ENCODE peak calls at places on chromosomes 13 and 19, in ten cellular contexts. One of them, this sample, is unnamed.

GRCh38 chr19:51439021-51439465 is 19.2 kb downstream of the SIGLEC8 start:
- DNase-seq in AG04450: no peak
- DNase-seq in breast epithelium: no peak
- DNase-seq in A549: no peak
- DNase-seq in body of pancreas: peak
- DNase-seq in K562: peak
- DNase-seq in A673: peak
- DNase-seq in psoas muscle: no peak
- DNase-seq in uterus: no peak
- DNase-seq in cardiac muscle cell: peak
- DNase-seq in this sample: no peak

GRCh38 chr19:52786078-52786463 is 520 bp downstream of the ZNF600 start:
- DNase-seq in psoas muscle: no peak
- DNase-seq in A673: no peak
- DNase-seq in uterus: peak
- DNase-seq in K562: peak
- DNase-seq in body of pancreas: peak
- DNase-seq in breast epithelium: no peak
- DNase-seq in cardiac muscle cell: no peak
- DNase-seq in A549: no peak
- DNase-seq in AG04450: no peak
- DNase-seq in this sample: no peak

GRCh38 chr19:10701955-10702307 is 692 bp downstream of the QTRT1 start:
- DNase-seq in cardiac muscle cell: no peak
- DNase-seq in breast epithelium: no peak
- DNase-seq in psoas muscle: no peak
- DNase-seq in K562: peak
- DNase-seq in uterus: no peak
- DNase-seq in AG04450: no peak
- DNase-seq in A549: no peak
- DNase-seq in A673: peak
- DNase-seq in body of pancreas: no peak
- DNase-seq in this sample: no peak

GRCh38 chr13:43426355-43426754 is 360.4 kb downstream of the ENOX1 start:
- DNase-seq in breast epithelium: no peak
- DNase-seq in body of pancreas: no peak
- DNase-seq in K562: no peak
- DNase-seq in AG04450: no peak
- DNase-seq in cardiac muscle cell: no peak
- DNase-seq in A549: no peak
- DNase-seq in uterus: no peak
- DNase-seq in psoas muscle: no peak
- DNase-seq in A673: no peak
- DNase-seq in this sample: no peak

GRCh38 chr13:20239748-20240147 is 7.6 kb upstream of the GJB6 start:
- DNase-seq in AG04450: no peak
- DNase-seq in psoas muscle: no peak
- DNase-seq in breast epithelium: no peak
- DNase-seq in cardiac muscle cell: no peak
- DNase-seq in uterus: no peak
- DNase-seq in A549: no peak
- DNase-seq in K562: no peak
- DNase-seq in body of pancreas: no peak
- DNase-seq in A673: no peak
- DNase-seq in this sample: no peak

GRCh38 chr19:52351512-52351911 is 15.5 kb downstream of the ZNF610 start:
- DNase-seq in cardiac muscle cell: no peak
- DNase-seq in AG04450: no peak
- DNase-seq in A549: no peak
- DNase-seq in uterus: no peak
- DNase-seq in breast epithelium: no peak
- DNase-seq in A673: no peak
- DNase-seq in body of pancreas: no peak
- DNase-seq in psoas muscle: no peak
- DNase-seq in K562: peak
- DNase-seq in this sample: no peak

GRCh38 chr13:45773236-45773635 is 71.1 kb downstream of the CBY2 start:
- DNase-seq in cardiac muscle cell: no peak
- DNase-seq in A673: no peak
- DNase-seq in body of pancreas: no peak
- DNase-seq in AG04450: peak
- DNase-seq in A549: no peak
- DNase-seq in uterus: no peak
- DNase-seq in K562: no peak
- DNase-seq in psoas muscle: no peak
- DNase-seq in breast epithelium: no peak
- DNase-seq in this sample: no peak

GRCh38 chr13:26785845-26786630 is 25.5 kb upstream of the GPR12 start:
- DNase-seq in K562: no peak
- DNase-seq in A673: peak
- DNase-seq in AG04450: no peak
- DNase-seq in cardiac muscle cell: peak
- DNase-seq in uterus: no peak
- DNase-seq in body of pancreas: peak
- DNase-seq in psoas muscle: peak
- DNase-seq in breast epithelium: no peak
- DNase-seq in A549: no peak
- DNase-seq in this sample: no peak

GRCh38 chr13:85366759-85367417 is 432.3 kb downstream of the SLITRK6 start:
- DNase-seq in uterus: no peak
- DNase-seq in body of pancreas: no peak
- DNase-seq in psoas muscle: no peak
- DNase-seq in A673: no peak
- DNase-seq in K562: no peak
- DNase-seq in breast epithelium: no peak
- DNase-seq in cardiac muscle cell: peak
- DNase-seq in AG04450: no peak
- DNase-seq in A549: no peak
- DNase-seq in this sample: peak

GRCh38 chr13:101416181-101417042 is at the start of gene NALCN:
- DNase-seq in A673: peak
- DNase-seq in cardiac muscle cell: peak
- DNase-seq in AG04450: no peak
- DNase-seq in K562: no peak
- DNase-seq in uterus: no peak
- DNase-seq in breast epithelium: no peak
- DNase-seq in A549: peak
- DNase-seq in body of pancreas: peak
- DNase-seq in psoas muscle: peak
- DNase-seq in this sample: no peak

GRCh38 chr13:100363874-100364273 is 224.7 kb downstream of the GGACT start:
- DNase-seq in K562: no peak
- DNase-seq in A549: peak
- DNase-seq in body of pancreas: no peak
- DNase-seq in cardiac muscle cell: peak
- DNase-seq in AG04450: peak
- DNase-seq in A673: no peak
- DNase-seq in breast epithelium: no peak
- DNase-seq in psoas muscle: no peak
- DNase-seq in uterus: no peak
- DNase-seq in this sample: peak

GRCh38 chr13:99085139-99085845 is 107.4 kb upstream of the DOCK9 start:
- DNase-seq in AG04450: no peak
- DNase-seq in A673: no peak
- DNase-seq in body of pancreas: peak
- DNase-seq in uterus: no peak
- DNase-seq in psoas muscle: no peak
- DNase-seq in A549: no peak
- DNase-seq in K562: peak
- DNase-seq in breast epithelium: no peak
- DNase-seq in cardiac muscle cell: no peak
- DNase-seq in this sample: no peak

GRCh38 chr19:49056101-49056901 is 1.2 kb downstream of the CGB7 start:
- DNase-seq in A673: peak
- DNase-seq in K562: peak
- DNase-seq in uterus: peak
- DNase-seq in breast epithelium: no peak
- DNase-seq in AG04450: no peak
- DNase-seq in psoas muscle: peak
- DNase-seq in body of pancreas: peak
- DNase-seq in A549: peak
- DNase-seq in cardiac muscle cell: peak
- DNase-seq in this sample: peak
- H3K27ac ChIP-seq in A673: no peak
- H3K27ac ChIP-seq in K562: no peak
- H3K27ac ChIP-seq in uterus: no peak
- H3K27ac ChIP-seq in breast epithelium: no peak
- H3K27ac ChIP-seq in AG04450: no peak
- H3K27ac ChIP-seq in psoas muscle: peak
- H3K27ac ChIP-seq in body of pancreas: no peak
- H3K27ac ChIP-seq in A549: peak
- H3K27ac ChIP-seq in cardiac muscle cell: no peak
- H3K27ac ChIP-seq in this sample: no peak

DNA sequence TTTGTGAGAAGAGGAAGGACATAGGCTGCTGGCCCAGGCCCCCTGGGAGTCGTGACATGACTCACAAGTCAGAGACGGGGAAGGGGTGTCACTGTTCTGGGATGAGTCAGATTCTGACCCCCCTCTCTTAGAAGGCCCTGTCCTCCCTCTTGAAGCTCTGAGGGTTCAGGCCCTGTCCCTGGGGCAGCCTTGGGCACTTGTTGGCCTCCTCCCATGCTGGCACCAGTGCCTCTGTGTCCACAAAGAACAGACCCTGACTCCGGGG is 2.7 kb upstream of the CEACAM7 start:
- DNase-seq in uterus: no peak
- DNase-seq in psoas muscle: no peak
- DNase-seq in A549: no peak
- DNase-seq in breast epithelium: no peak
- DNase-seq in A673: peak
- DNase-seq in body of pancreas: no peak
- DNase-seq in cardiac muscle cell: no peak
- DNase-seq in K562: no peak
- DNase-seq in AG04450: no peak
- DNase-seq in this sample: no peak
- H3K4me3 ChIP-seq in uterus: no peak
- H3K4me3 ChIP-seq in psoas muscle: no peak
- H3K4me3 ChIP-seq in A549: no peak
- H3K4me3 ChIP-seq in breast epithelium: no peak
- H3K4me3 ChIP-seq in A673: no peak
- H3K4me3 ChIP-seq in body of pancreas: no peak
- H3K4me3 ChIP-seq in cardiac muscle cell: no peak
- H3K4me3 ChIP-seq in K562: no peak
- H3K4me3 ChIP-seq in AG04450: no peak
- H3K4me3 ChIP-seq in this sample: no peak

GRCh38 chr13:38637576-38637975 is 49.3 kb upstream of the FREM2 start:
- DNase-seq in K562: no peak
- DNase-seq in body of pancreas: no peak
- DNase-seq in cardiac muscle cell: no peak
- DNase-seq in AG04450: no peak
- DNase-seq in uterus: no peak
- DNase-seq in A549: no peak
- DNase-seq in A673: no peak
- DNase-seq in psoas muscle: no peak
- DNase-seq in breast epithelium: no peak
- DNase-seq in this sample: no peak

GRCh38 chr13:38636756-38637155 is 50.1 kb upstream of the FREM2 start:
- DNase-seq in AG04450: no peak
- DNase-seq in body of pancreas: peak
- DNase-seq in uterus: no peak
- DNase-seq in A673: no peak
- DNase-seq in A549: no peak
- DNase-seq in psoas muscle: no peak
- DNase-seq in K562: no peak
- DNase-seq in breast epithelium: no peak
- DNase-seq in cardiac muscle cell: no peak
- DNase-seq in this sample: no peak

GRCh38 chr13:38636106-38636505 is 50.8 kb upstream of the FREM2 start:
- DNase-seq in psoas muscle: no peak
- DNase-seq in body of pancreas: peak
- DNase-seq in breast epithelium: no peak
- DNase-seq in A549: no peak
- DNase-seq in cardiac muscle cell: no peak
- DNase-seq in uterus: no peak
- DNase-seq in K562: no peak
- DNase-seq in A673: no peak
- DNase-seq in AG04450: no peak
- DNase-seq in this sample: no peak

DNA sequence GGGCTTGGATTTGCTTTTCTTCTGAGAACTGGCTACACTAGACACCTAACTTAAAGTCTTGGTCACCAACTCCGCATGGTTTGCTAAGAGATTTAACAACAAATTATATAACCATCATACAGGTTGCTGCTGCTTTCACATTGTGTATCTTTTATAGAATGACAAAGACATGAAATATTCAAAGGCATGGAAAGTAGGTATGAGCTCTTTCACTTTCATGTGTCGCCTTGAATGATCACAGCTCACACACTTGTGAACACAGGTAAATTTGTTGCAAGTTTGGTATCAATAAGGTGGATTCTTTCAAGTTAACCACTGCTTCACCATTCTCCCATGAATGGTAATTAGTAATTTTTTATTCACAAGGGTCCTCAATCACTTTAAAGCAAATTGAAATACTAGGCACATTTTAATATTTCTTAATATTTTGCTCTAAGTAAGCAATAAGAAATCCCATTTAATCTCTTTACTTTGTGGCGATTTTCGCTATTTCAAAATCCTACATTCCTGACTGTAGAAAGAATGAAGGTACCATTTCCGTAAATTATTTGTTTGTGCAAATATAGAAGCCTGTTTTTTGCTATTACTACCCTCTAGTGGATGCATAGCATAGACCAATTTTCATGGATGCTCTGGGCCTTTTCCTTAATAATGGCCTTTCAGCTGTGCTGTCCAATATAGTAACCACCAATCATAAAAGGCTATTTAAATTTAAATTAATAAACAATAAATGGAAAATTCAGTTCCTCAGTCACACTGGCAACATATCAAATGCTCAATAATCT is 45.5 kb upstream of the FREM2 start:
- DNase-seq in psoas muscle: no peak
- DNase-seq in breast epithelium: no peak
- DNase-seq in cardiac muscle cell: peak
- DNase-seq in uterus: no peak
- DNase-seq in AG04450: no peak
- DNase-seq in body of pancreas: no peak
- DNase-seq in K562: no peak
- DNase-seq in A673: peak
- DNase-seq in A549: no peak
- DNase-seq in this sample: no peak
- TF ChIP-seq CTCF in psoas muscle: no peak
- TF ChIP-seq CTCF in breast epithelium: no peak
- TF ChIP-seq CTCF in cardiac muscle cell: peak
- TF ChIP-seq CTCF in uterus: no peak
- TF ChIP-seq CTCF in AG04450: peak
- TF ChIP-seq CTCF in body of pancreas: peak
- TF ChIP-seq CTCF in K562: peak
- TF ChIP-seq CTCF in A673: peak
- TF ChIP-seq CTCF in A549: no peak
- TF ChIP-seq CTCF in this sample: peak

DNA sequence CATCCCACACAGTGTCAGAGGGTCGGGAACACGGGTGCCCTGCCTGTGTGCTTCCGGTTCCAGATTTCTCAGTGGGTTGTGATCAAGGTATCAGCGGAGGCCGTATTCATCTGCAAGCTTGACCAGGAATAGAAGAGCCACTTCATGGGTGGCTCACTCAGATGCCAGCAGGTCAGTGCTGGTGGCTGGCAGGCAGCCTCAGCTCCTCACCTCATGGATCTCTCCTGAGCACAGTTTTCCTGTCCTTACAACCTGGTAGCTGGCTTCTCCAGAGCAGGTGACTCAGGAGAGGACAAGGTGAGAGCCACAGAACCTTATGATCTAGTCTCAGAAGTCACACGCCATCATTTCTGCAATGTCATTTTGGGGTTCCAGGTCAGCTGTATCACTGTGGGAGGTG is 44.8 kb upstream of the SPATA13 start:
- DNase-seq in body of pancreas: no peak
- DNase-seq in cardiac muscle cell: no peak
- DNase-seq in uterus: no peak
- DNase-seq in breast epithelium: no peak
- DNase-seq in A549: no peak
- DNase-seq in A673: no peak
- DNase-seq in AG04450: no peak
- DNase-seq in K562: no peak
- DNase-seq in psoas muscle: no peak
- DNase-seq in this sample: no peak
- H3K27ac ChIP-seq in body of pancreas: no peak
- H3K27ac ChIP-seq in cardiac muscle cell: no peak
- H3K27ac ChIP-seq in uterus: no peak
- H3K27ac ChIP-seq in breast epithelium: no peak
- H3K27ac ChIP-seq in A549: no peak
- H3K27ac ChIP-seq in A673: no peak
- H3K27ac ChIP-seq in AG04450: no peak
- H3K27ac ChIP-seq in K562: no peak
- H3K27ac ChIP-seq in psoas muscle: no peak
- H3K27ac ChIP-seq in this sample: no peak

This sample was measured in brain microvascular endothelial cell.